ENCODE peak calls at places on chromosomes 12 and 14, in seven cellular contexts. E is AG10803, S is dorsolateral prefrontal cortex, J is GM06990, X is epithelial cell of proximal tubule, T is WERI-Rb-1, D is uterus. N is an unnamed sample.

GRCh38 chr14:99245541-99246511 is 26.2 kb downstream of the BCL11B start:
- DNase-seq in E (no peak), S (no peak), J (no peak), X (no peak), T (no peak), D (no peak), N (no peak)

GRCh38 chr14:77243853-77244252 is 27.2 kb downstream of the NGB start:
- DNase-seq in E (no peak), S (no peak), J (peak; percentile 58), X (no peak), T (no peak), D (no peak), N (no peak)

GRCh38 chr12:132818562-132818961 is 10.1 kb downstream of the GOLGA3 start:
- DNase-seq in E (no peak), S (no peak), J (no peak), X (no peak), T (no peak), D (no peak), N (no peak)

GRCh38 chr12:67437011-67437410 is 167.9 kb downstream of the CAND1 start:
- DNase-seq in E (no peak), S (no peak), J (no peak), X (no peak), T (no peak), D (no peak), N (no peak)

GRCh38 chr12:24751181-24751580 is 197.7 kb downstream of the BCAT1 start:
- DNase-seq in E (no peak), S (no peak), J (no peak), X (no peak), T (no peak), D (no peak), N (no peak)

GRCh38 chr14:90397401-90398314 is 829 bp downstream of the CALM1 start:
- DNase-seq in E (peak; percentile 30), S (peak; percentile 25), J (peak; percentile 79), X (no peak), T (peak; percentile 46), D (peak; percentile 59), N (peak; percentile 81)

GRCh38 chr12:115155665-115156645 is 472.0 kb upstream of the TBX3 start:
- DNase-seq in E (peak; percentile 98), S (no peak), J (no peak), X (peak; percentile 22), T (no peak), D (no peak), N (no peak)

GRCh38 chr14:78848234-78848820 is 678.2 kb downstream of the NRXN3 start:
- DNase-seq in E (peak; percentile 9), S (peak; percentile 21), J (no peak), X (no peak), T (peak; percentile 55), D (no peak), N (no peak)

GRCh38 chr12:48000878-48001321 is 3.4 kb downstream of the COL2A1 start:
- DNase-seq in E (peak; percentile 49), S (no peak), J (no peak), X (peak; percentile 10), T (no peak), D (no peak), N (peak; percentile 30)

GRCh38 chr12:21054334-21054733 is 76.7 kb upstream of the SLCO1B1 start:
- DNase-seq in E (no peak), S (no peak), J (no peak), X (no peak), T (no peak), D (no peak), N (no peak)

GRCh38 chr14:79229383-79229875 is 981.9 kb downstream of the DIO2 start:
- DNase-seq in E (no peak), S (no peak), J (no peak), X (no peak), T (peak; percentile 13), D (no peak), N (no peak)

GRCh38 chr12:19107750-19108149 is 21.8 kb upstream of the PLEKHA5 start:
- DNase-seq in E (no peak), S (no peak), J (no peak), X (no peak), T (no peak), D (no peak), N (no peak)
- TF ChIP-seq CTCF in E (no peak), S (no peak), J (no peak), X (no peak), T (no peak), D (no peak), N (no peak)

GRCh38 chr14:28755198-28755794 is 11.3 kb upstream of the FOXG1 start:
- DNase-seq in E (no peak), S (no peak), J (no peak), X (no peak), T (no peak), D (no peak), N (no peak)
- H3K4me3 ChIP-seq in E (no peak overlapping the region), S (peak overlapping the region; percentile 27), J (peak overlapping the region; percentile 29), X (no peak overlapping the region), T (no peak overlapping the region), D (no peak overlapping the region), N (no peak overlapping the region)

GRCh38 chr14:105137481-105138020 is 31.0 kb downstream of the JAG2 start:
- DNase-seq in E (no peak), S (no peak), J (no peak), X (no peak), T (no peak), D (no peak), N (no peak)

GRCh38 chr14:105138551-105139111 is 29.9 kb downstream of the JAG2 start:
- DNase-seq in E (no peak), S (no peak), J (no peak), X (no peak), T (peak; percentile 2), D (no peak), N (no peak)

GRCh38 chr14:105139212-105139825 is 29.3 kb downstream of the JAG2 start:
- DNase-seq in E (no peak), S (no peak), J (no peak), X (no peak), T (peak; percentile 4), D (no peak), N (no peak)

GRCh38 chr14:105136401-105137322 is 31.9 kb downstream of the JAG2 start:
- DNase-seq in E (no peak), S (no peak), J (no peak), X (no peak), T (no peak), D (no peak), N (no peak)

DNA sequence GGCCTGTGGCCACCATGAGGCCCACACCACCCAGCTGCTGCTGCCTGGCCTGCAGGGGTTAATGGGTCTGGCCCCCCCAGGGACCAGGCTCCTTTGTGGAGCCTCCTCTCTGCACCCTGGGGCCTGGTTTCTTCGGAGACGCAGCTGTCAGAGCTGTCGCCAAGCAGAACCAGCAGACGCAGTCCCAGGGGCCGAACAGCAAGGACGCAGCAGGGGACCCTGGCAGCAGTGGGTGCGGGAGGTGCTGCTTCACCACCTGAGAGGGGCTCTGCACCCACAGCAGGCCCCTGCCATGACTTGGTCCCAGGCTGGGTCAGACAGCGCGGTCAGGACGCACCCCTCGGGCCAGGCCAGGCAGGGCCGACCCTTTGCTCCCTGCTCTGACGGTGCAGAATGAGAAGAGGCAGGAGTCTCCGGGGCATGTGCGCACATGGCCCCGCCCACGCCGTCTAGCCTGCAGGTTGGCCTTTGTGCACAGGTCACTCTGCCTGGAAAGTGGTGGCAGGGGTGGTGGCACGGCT is 30.5 kb downstream of the JAG2 start:
- DNase-seq in E (no peak), S (no peak), J (no peak), X (no peak), T (peak; percentile 4), D (no peak), N (no peak)
- TF ChIP-seq CTCF in E (no peak), S (no peak), J (no peak), X (no peak), T (no peak), D (no peak), N (no peak)

DNA sequence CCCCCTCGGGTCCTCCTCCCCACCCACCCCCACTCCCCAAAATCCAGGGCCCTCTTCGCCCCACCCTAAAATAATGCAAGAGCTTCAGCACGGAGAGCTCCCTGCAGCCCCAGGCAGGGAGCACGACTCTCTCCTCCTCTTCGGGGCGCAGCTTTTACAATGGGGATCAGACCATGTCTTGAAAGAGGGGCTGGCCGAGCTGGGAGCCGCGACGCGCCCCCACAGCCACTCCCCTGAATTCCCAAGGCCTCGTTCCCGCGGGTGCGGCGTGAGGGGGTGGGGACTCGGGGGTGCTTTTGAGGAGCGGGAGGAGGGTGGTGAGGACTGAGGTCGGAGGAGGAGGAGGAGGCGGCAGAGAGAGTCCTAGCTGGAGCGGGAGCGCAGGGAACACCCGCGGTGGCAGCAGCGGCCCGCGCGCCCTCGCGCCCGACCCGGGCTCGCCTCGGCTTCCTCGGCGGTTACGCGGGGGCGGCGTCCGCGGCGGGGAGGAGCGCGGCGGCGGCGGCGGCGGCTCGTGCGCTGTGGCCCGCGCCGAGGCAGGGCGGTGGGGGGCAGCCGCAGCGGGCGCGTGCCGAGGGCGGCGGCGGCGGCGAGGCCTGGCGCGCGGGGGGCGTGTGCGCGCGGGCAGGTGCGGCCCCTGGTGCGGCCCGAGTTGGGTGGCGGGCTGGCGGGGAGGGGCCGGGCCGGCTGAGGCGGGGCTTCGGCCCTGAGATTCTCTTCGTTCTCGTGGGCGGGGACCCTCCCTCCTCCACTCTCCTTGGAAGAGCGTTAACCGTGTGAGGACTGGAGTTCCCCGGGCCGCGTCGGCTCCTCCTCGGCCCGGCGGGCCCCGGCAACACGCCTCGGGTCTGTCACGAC is at the start of gene ANKS1B:
- DNase-seq in E (peak; percentile 20), S (no peak), J (peak; percentile 33), X (no peak), T (peak; percentile 86), D (peak; percentile 55), N (peak; percentile 45)
- H3K4me3 ChIP-seq in E (peak within 1 kb of the TSS; percentile 65), S (peak within 1 kb of the TSS; percentile 69), J (peak within 1 kb of the TSS; percentile 56), X (peak within 1 kb of the TSS; percentile 69), T (peak within 1 kb of the TSS; percentile 96), D (peak within 1 kb of the TSS; percentile 57), N (peak within 1 kb of the TSS; percentile 59)

N was measured in heart right ventricle.